ENCODE peak calls at places on chromosomes 16 and 17, in seven cellular contexts. Y is GF-D8; B is adrenal gland; J is fibroblast of lung; F is CD4-positive, alpha-beta memory T cell; E is NCI-H1105 treated with DMSO at 0.1 percent for 48 hours; P is stimulated activated CD8-positive, alpha-beta memory T cell treated with anti-CD3 and anti-CD28 coated beads, Interleukin-12 subunit alpha, Interleukin-12 subunit beta, amount 100 ng/mL, for 4 hours. I is an unnamed sample.
A peak's percentile ranks its signal among the peaks of the same experiment; 100 is the strongest.

GRCh38 chr16:14496786-14497185 is 133.3 kb downstream of the PARN start:
- DNase-seq in Y (no peak), B (no peak), J (no peak), F (no peak), E (no peak), P (no peak), I (no peak)

GRCh38 chr17:82959242-82959930 is 119.6 kb upstream of the ZNF750 start:
- DNase-seq in Y (no peak), B (no peak), J (no peak), F (no peak), E (no peak), P (no peak), I (no peak)

GRCh38 chr17:44940321-44940720 is 7.3 kb downstream of the KIF18B start:
- DNase-seq in Y (no peak), B (no peak), J (no peak), F (no peak), E (no peak), P (no peak), I (no peak)

GRCh38 chr17:3843935-3844516 is 2.0 kb downstream of the NCBP3 start:
- DNase-seq in Y (no peak), B (peak; percentile 52), J (peak; percentile 23), F (peak; percentile 38), E (peak; percentile 35), P (peak; percentile 16), I (no peak)

GRCh38 chr16:86834451-86835035 is 256.2 kb downstream of the FOXL1 start:
- DNase-seq in Y (no peak), B (no peak), J (peak; percentile 67), F (no peak), E (no peak), P (no peak), I (no peak)

GRCh38 chr17:56973520-56973919 is 4.4 kb upstream of the SCPEP1 start:
- DNase-seq in Y (no peak), B (peak; percentile 84), J (peak; percentile 15), F (no peak), E (no peak), P (no peak), I (no peak)

GRCh38 chr16:383326-384020 is 1.7 kb upstream of the PGAP6 start:
- DNase-seq in Y (no peak), B (peak; percentile 82), J (no peak), F (peak; percentile 37), E (no peak), P (no peak), I (peak; percentile 71)

GRCh38 chr17:29710891-29711418 is 88.2 kb upstream of the CORO6 start:
- DNase-seq in Y (no peak), B (no peak), J (peak; percentile 42), F (no peak), E (no peak), P (no peak), I (no peak)

GRCh38 chr17:38606646-38607611 is 1.2 kb upstream of the SRCIN1 start:
- DNase-seq in Y (no peak), B (no peak), J (no peak), F (no peak), E (peak; percentile 36), P (no peak), I (no peak)

GRCh38 chr17:82583720-82584234 is 64.2 kb downstream of the FOXK2 start:
- DNase-seq in Y (no peak), B (no peak), J (no peak), F (no peak), E (no peak), P (peak; percentile 56), I (peak; percentile 58)

GRCh38 chr16:89122322-89122831 is 28.7 kb downstream of the ACSF3 start:
- DNase-seq in Y (no peak), B (no peak), J (no peak), F (peak; percentile 73), E (peak; percentile 52), P (peak; percentile 19), I (peak; percentile 86)

GRCh38 chr17:57357830-57358426 is 101.6 kb downstream of the MSI2 start:
- DNase-seq in Y (no peak), B (peak; percentile 45), J (no peak), F (no peak), E (no peak), P (no peak), I (no peak)

GRCh38 chr16:72536673-72537435 is 364.9 kb upstream of the PMFBP1 start:
- DNase-seq in Y (no peak), B (no peak), J (peak; percentile 5), F (no peak), E (no peak), P (no peak), I (no peak)

GRCh38 chr16:10539256-10539655 is 41.1 kb downstream of the EMP2 start:
- DNase-seq in Y (no peak), B (no peak), J (no peak), F (no peak), E (no peak), P (no peak), I (no peak)

GRCh38 chr16:4743217-4743897 is 9.0 kb downstream of the DNAAF8 start:
- DNase-seq in Y (no peak), B (no peak), J (no peak), F (no peak), E (peak; percentile 2), P (no peak), I (no peak)

GRCh38 chr17:8189041-8189710 is 804 bp downstream of the BORCS6 start:
- DNase-seq in Y (no peak), B (peak; percentile 66), J (peak; percentile 10), F (peak; percentile 32), E (no peak), P (no peak), I (peak; percentile 39)

GRCh38 chr17:80478487-80479245 is 2.3 kb upstream of the NPTX1 start:
- DNase-seq in Y (no peak), B (no peak), J (no peak), F (no peak), E (no peak), P (no peak), I (no peak)

GRCh38 chr16:65829076-65829475 is 537.4 kb upstream of the CDH5 start:
- DNase-seq in Y (no peak), B (no peak), J (no peak), F (no peak), E (no peak), P (no peak), I (no peak)

GRCh38 chr16:84043486-84044107 is 1.0 kb upstream of the SLC38A8 start:
- DNase-seq in Y (no peak), B (no peak), J (no peak), F (no peak), E (no peak), P (no peak), I (peak; percentile 27)

GRCh38 chr16:77467929-77468328 is 33.1 kb upstream of the ADAMTS18 start:
- DNase-seq in Y (no peak), B (no peak), J (no peak), F (no peak), E (no peak), P (no peak), I (no peak)

GRCh38 chr16:78976212-78976611 is 624.3 kb downstream of the MAF start:
- DNase-seq in Y (no peak), B (no peak), J (no peak), F (no peak), E (no peak), P (no peak), I (no peak)

GRCh38 chr17:10119203-10120112 is 78.9 kb downstream of the GAS7 start:
- DNase-seq in Y (peak; percentile 88), B (peak; percentile 62), J (no peak), F (no peak), E (no peak), P (peak; percentile 20), I (no peak)

GRCh38 chr17:69434164-69434579 is 19.7 kb downstream of the MAP2K6 start:
- DNase-seq in Y (no peak), B (no peak), J (peak; percentile 81), F (no peak), E (peak; percentile 82), P (no peak), I (peak; percentile 14)

GRCh38 chr17:48995332-48995870 is 1.8 kb upstream of the IGF2BP1 start:
- DNase-seq in Y (no peak), B (no peak), J (peak; percentile 27), F (no peak), E (no peak), P (no peak), I (no peak)

GRCh38 chr16:25546781-25547180 is 145.0 kb upstream of the HS3ST4 start:
- DNase-seq in Y (no peak), B (no peak), J (no peak), F (no peak), E (no peak), P (no peak), I (no peak)

GRCh38 chr17:31052187-31052889 is 42.4 kb upstream of the NF1 start:
- DNase-seq in Y (peak; percentile 13), B (peak; percentile 69), J (peak; percentile 97), F (no peak), E (no peak), P (no peak), I (no peak)

GRCh38 chr16:75745823-75746222 is 19.5 kb upstream of the CPHXL start:
- DNase-seq in Y (no peak), B (no peak), J (no peak), F (no peak), E (no peak), P (no peak), I (no peak)

I was measured in NCI-H1417.